ENCODE peak calls at places on chromosomes 7 and 10, in seven cellular contexts. U is globus pallidus; O is CD8-positive, alpha-beta memory T cell; J is RWPE1; R is AG09309; F is EL; Y is heart right ventricle. L is an unnamed sample.

GRCh38 chr7:24050991-24051529 is 232.9 kb upstream of the NPY start:
- DNase-seq in U (no peak), O (no peak), J (no peak), R (no peak), F (no peak), Y (no peak), L (no peak)

GRCh38 chr10:62749104-62749683 is 55.3 kb upstream of the ADO start:
- DNase-seq in U (no peak), O (no peak), J (no peak), R (no peak), F (no peak), Y (no peak), L (no peak)

GRCh38 chr7:116395125-116395791 is 104.3 kb upstream of the CAV2 start:
- DNase-seq in U (no peak), O (no peak), J (peak), R (peak), F (peak), Y (no peak), L (peak)

GRCh38 chr10:23693895-23694294 is 255.0 kb downstream of the OTUD1 start:
- DNase-seq in U (no peak), O (no peak), J (no peak), R (no peak), F (no peak), Y (no peak), L (no peak)

GRCh38 chr10:113854757-113855626 is 531 bp downstream of the NHLRC2 start:
- DNase-seq in U (peak), O (peak), J (peak), R (no peak), F (peak), Y (peak), L (no peak)

GRCh38 chr10:124731551-124731950 is 12.6 kb downstream of the FAM53B start:
- DNase-seq in U (no peak), O (no peak), J (no peak), R (no peak), F (no peak), Y (no peak), L (no peak)

GRCh38 chr10:77131214-77131613 is 506.4 kb downstream of the KCNMA1 start:
- DNase-seq in U (no peak), O (no peak), J (no peak), R (no peak), F (no peak), Y (no peak), L (no peak)

GRCh38 chr7:11221931-11222330 is 248.3 kb downstream of the PHF14 start:
- DNase-seq in U (no peak), O (no peak), J (no peak), R (no peak), F (no peak), Y (no peak), L (no peak)

GRCh38 chr10:101267336-101267735 is 38.1 kb upstream of the LBX1 start:
- DNase-seq in U (no peak), O (no peak), J (no peak), R (no peak), F (no peak), Y (no peak), L (no peak)

GRCh38 chr10:124339951-124340760 is 78.6 kb downstream of the OAT start:
- DNase-seq in U (no peak), O (no peak), J (no peak), R (peak), F (peak), Y (no peak), L (peak)

GRCh38 chr10:27153855-27154198 is 357 bp downstream of the YME1L1 start:
- DNase-seq in U (no peak), O (no peak), J (peak), R (no peak), F (peak), Y (no peak), L (no peak)

GRCh38 chr7:159027803-159028455 is 116.7 kb downstream of the VIPR2 start:
- DNase-seq in U (no peak), O (no peak), J (peak), R (no peak), F (no peak), Y (no peak), L (no peak)

GRCh38 chr10:97356918-97357317 is 22.4 kb upstream of the FRAT2 start:
- DNase-seq in U (no peak), O (no peak), J (no peak), R (no peak), F (no peak), Y (no peak), L (no peak)

GRCh38 chr7:6015917-6016652 is 7.0 kb downstream of the AIMP2 start:
- DNase-seq in U (no peak), O (no peak), J (peak), R (peak), F (peak), Y (peak), L (no peak)

GRCh38 chr10:79299397-79300370 is 47.6 kb upstream of the PPIF start:
- DNase-seq in U (no peak), O (no peak), J (peak), R (peak), F (peak), Y (no peak), L (no peak)

L was measured in HFF-Myc.